ENCODE peak calls at places on chromosome 12, in four cellular contexts. B is cardiac muscle cell; U is CD8-positive, alpha-beta T cell; X is mucosa of descending colon. R is an unnamed sample.

GRCh38 chr12:98745578-98746391 is 100.7 kb downstream of the APAF1 start:
- DNase-seq in U (no peak), B (peak; percentile 19), X (no peak), R (peak; percentile 67)

GRCh38 chr12:25811656-25812126 is 146.8 kb upstream of the RASSF8 start:
- DNase-seq in U (no peak), B (no peak), X (no peak), R (no peak)

GRCh38 chr12:103422328-103422727 is 73.4 kb downstream of the C12orf42 start:
- DNase-seq in X (no peak), U (no peak), B (no peak), R (no peak)

GRCh38 chr12:127294651-127295205 is 972.2 kb upstream of the TMEM132C start:
- DNase-seq in X (no peak), U (no peak), B (peak; percentile 46), R (no peak)

GRCh38 chr12:62915130-62915529 is 19.8 kb downstream of the PPM1H start:
- DNase-seq in X (no peak), B (no peak), U (no peak), R (no peak)

GRCh38 chr12:130920119-130920703 is 33.5 kb upstream of the ADGRD1 start:
- DNase-seq in B (no peak), U (no peak), X (no peak), R (no peak)

GRCh38 chr12:79932393-79932792 is 2.5 kb downstream of the PPP1R12A start:
- DNase-seq in X (no peak), U (no peak), B (no peak), R (no peak)

GRCh38 chr12:121767525-121768016 is 25.9 kb downstream of the RHOF start:
- DNase-seq in B (no peak), X (no peak), U (no peak), R (peak; percentile 67)

GRCh38 chr12:117402363-117402762 is 40.9 kb upstream of the NOS1 start:
- DNase-seq in U (no peak), B (no peak), X (no peak), R (no peak)

GRCh38 chr12:30796508-30796780 is 41.7 kb upstream of the CAPRIN2 start:
- DNase-seq in B (peak; percentile 85), X (no peak), U (no peak), R (peak; percentile 84)

GRCh38 chr12:126668538-126668937 is 1598.4 kb upstream of the TMEM132C start:
- DNase-seq in X (no peak), B (no peak), U (no peak), R (peak; percentile 9)

GRCh38 chr12:50637870-50638481 is 125.9 kb upstream of the ATF1 start:
- DNase-seq in U (no peak), X (no peak), B (peak; percentile 61), R (peak; percentile 87)

GRCh38 chr12:51863921-51864700 is 15.6 kb upstream of the FIGNL2 start:
- DNase-seq in B (peak; percentile 86), U (no peak), X (no peak), R (peak; percentile 32)

GRCh38 chr12:82838123-82838522 is 151.4 kb downstream of the TMTC2 start:
- DNase-seq in X (no peak), B (no peak), U (no peak), R (no peak)

GRCh38 chr12:65574867-65575266 is 249.4 kb upstream of the HMGA2 start:
- DNase-seq in U (no peak), B (no peak), X (no peak), R (no peak)

GRCh38 chr12:82176761-82177490 is 181.3 kb downstream of the CCDC59 start:
- DNase-seq in B (no peak), U (no peak), X (no peak), R (peak; percentile 38)

GRCh38 chr12:49288412-49288853 is 6.5 kb upstream of the PRPH start:
- DNase-seq in U (peak; percentile 52), X (no peak), B (peak; percentile 62), R (peak; percentile 79)

GRCh38 chr12:131272415-131272814 is 318.7 kb downstream of the ADGRD1 start:
- DNase-seq in B (no peak), U (no peak), X (peak; percentile 14), R (no peak)

GRCh38 chr12:47068539-47068938 is 10.9 kb upstream of the PCED1B start:
- DNase-seq in U (no peak), X (no peak), B (no peak), R (no peak)

GRCh38 chr12:76529226-76529918 is 30.2 kb downstream of the OSBPL8 start:
- DNase-seq in U (no peak), X (no peak), B (no peak), R (peak; percentile 57)

GRCh38 chr12:49358548-49359141 is 8.6 kb upstream of the SPATS2 start:
- DNase-seq in B (peak; percentile 83), X (no peak), U (peak; percentile 47), R (peak; percentile 83)

GRCh38 chr12:115337693-115338543 is 653.9 kb upstream of the TBX3 start:
- DNase-seq in B (no peak), U (no peak), X (no peak), R (peak; percentile 83)

GRCh38 chr12:116159175-116159574 is 118.3 kb downstream of the MED13L start:
- DNase-seq in U (no peak), B (peak; percentile 44), X (no peak), R (peak; percentile 96)

GRCh38 chr12:57031228-57031670 is 14.9 kb upstream of the TAC3 start:
- DNase-seq in B (peak; percentile 13), U (no peak), X (no peak), R (no peak)

GRCh38 chr12:32917094-32917611 is 20.6 kb upstream of the PKP2 start:
- DNase-seq in B (no peak), U (no peak), X (no peak), R (no peak)

DNA sequence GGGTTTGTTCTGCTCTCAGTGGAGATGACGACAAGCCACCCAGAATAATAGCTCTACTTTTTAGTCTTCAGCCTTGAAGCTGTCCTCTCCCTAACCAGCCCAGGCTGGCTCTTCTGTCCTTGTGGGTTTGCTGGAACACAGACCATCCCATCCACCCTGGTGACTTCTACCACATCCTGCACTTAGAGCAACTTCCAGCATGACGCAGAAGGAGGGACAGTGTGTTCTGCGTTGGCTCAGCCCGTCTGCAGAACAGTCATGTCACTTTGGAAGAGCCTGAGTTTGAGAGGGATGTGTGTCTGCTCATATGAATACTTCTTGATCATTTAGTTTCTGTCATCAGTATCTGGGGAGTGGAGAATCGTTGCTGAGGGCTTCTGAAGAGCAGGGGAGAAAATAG is 198.0 kb downstream of the CACNA1C start:
- DNase-seq in B (no peak), X (no peak), U (no peak), R (peak; percentile 24)
- H3K4me1 ChIP-seq in B (peaks cover 60% of the 10 kb centered on the region), X (peaks cover 3% of the 10 kb centered on the region), U (no peaks in the 10 kb centered on the region), R (no peaks in the 10 kb centered on the region)

DNA sequence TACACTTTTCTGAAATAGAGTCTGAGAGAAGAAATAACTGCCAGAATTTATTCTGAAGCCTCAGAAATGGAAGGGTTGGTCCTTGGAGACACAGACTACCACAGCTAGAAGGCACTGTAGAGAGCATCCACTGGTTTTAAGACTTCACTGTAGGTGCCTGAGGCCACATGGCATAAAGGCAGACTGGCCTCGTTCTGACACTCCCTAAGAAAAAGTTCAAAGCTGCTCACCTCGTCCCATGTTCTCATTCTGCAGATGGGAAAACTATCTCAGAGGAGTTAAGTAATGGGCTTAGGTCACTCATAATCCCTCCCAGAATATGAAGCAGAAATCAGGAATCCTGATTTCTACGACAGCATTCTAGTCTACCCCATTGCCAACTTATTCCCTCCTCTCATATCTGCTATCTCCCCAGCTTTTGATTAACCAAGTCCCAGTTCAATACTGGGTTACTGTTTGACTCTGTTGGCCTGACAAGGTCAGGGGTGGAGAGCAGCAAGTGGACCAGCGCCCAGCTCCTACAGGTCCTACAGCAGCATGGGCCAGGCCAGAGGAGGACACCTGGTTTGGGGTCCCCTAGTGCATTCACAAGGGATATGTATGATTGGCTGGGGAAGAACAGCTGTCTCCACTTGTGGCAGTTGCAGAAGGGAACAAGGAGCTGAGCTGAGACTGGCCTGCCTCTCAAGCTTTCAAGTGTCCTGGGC is 3.7 kb downstream of the ITGA5 start:
- DNase-seq in X (no peak), U (no peak), B (no peak), R (no peak)
- H3K4me1 ChIP-seq in X (no peaks in the 10 kb centered on the region), U (peaks cover 84% of the 10 kb centered on the region), B (peaks cover 6% of the 10 kb centered on the region), R (peaks cover 68% of the 10 kb centered on the region)

GRCh38 chr12:108562348-108563134 is at the start of gene ISCU:
- DNase-seq in X (peak; percentile 99), U (peak; percentile 100), B (peak; percentile 98), R (peak; percentile 99)

GRCh38 chr12:108560752-108561719 is at the start of gene SART3:
- DNase-seq in U (peak; percentile 65), B (peak; percentile 90), X (peak; percentile 87), R (peak; percentile 93)

GRCh38 chr12:108561852-108562347 is 496 bp upstream of the ISCU start:
- DNase-seq in B (no peak), X (no peak), U (no peak), R (no peak)

GRCh38 chr12:108560321-108560721 is 652 bp downstream of the SART3 start:
- DNase-seq in B (no peak), U (no peak), X (no peak), R (peak; percentile 58)

DNA sequence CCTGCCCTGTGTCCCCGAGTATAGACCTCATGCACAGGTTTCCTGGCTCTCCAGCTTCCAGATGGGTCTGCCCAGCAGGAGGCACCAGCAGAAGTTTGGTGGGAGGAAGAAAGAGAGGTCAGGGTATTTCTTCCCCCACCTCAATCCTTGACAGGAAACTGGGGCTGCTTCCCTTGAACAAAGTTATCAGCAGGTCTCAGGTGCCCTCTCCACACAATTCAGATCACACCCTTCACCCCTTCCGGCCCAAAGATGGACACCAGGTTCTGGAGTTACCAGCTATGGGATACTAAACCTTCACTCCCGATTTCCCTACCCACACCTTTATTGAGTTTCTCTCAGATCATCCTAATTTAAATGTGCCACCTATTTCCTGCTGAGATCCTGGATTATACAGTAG is 1.2 kb downstream of the SART3 start:
- DNase-seq in X (no peak), U (no peak), B (no peak), R (no peak)
- H3K4me1 ChIP-seq in X (peaks cover 41% of the 10 kb centered on the region), U (peaks cover 61% of the 10 kb centered on the region), B (no peaks in the 10 kb centered on the region), R (peaks cover 29% of the 10 kb centered on the region)

DNA sequence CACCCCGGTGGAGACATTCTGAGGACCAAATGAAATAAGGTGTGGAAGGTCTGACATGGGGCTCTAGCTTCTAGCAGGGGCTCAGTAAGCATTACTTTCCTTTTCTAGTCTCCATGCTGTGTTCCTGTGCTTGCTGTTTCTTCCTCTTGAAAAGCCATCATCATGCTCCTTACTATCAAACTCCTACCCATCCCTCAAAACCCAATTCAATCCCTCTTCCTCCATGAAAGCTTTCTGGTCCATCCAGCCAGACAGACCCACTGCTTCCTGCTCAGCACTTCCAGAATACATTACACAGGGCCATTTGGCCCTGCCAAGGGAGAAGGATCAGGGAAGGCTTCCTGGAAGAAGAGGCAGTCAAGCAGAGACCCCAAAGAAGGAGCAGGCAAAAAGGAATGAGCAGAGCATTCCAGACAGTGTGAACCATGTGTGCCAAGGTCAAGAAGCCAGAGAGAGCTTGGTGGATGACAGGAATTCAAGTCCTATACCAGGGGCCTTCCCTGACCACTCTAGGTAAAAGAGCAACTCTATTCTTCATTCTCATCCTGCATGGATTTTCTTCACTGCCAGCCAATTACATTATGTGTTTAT is 59.5 kb downstream of the NUAK1 start:
- DNase-seq in U (no peak), X (no peak), B (no peak), R (no peak)
- H3K4me1 ChIP-seq in U (no peaks in the 10 kb centered on the region), X (no peaks in the 10 kb centered on the region), B (peaks cover 34% of the 10 kb centered on the region), R (peaks cover 67% of the 10 kb centered on the region)